ENCODE peak calls at places on chromosomes 11 and 22, in four cellular contexts. G is CD4-positive, alpha-beta T cell; I is omental fat pad; S is IMR-90. L is an unnamed sample.

GRCh38 chr22:26086359-26086758 is 82.9 kb upstream of the SEZ6L start:
- DNase-seq in G (no peak), I (no peak), S (no peak), L (no peak)

GRCh38 chr22:20013382-20013871 is 3.2 kb downstream of the ARVCF start:
- DNase-seq in G (no peak), I (no peak), S (peak), L (peak)

GRCh38 chr11:117871160-117871559 is 5.3 kb downstream of the FXYD6 start:
- DNase-seq in G (no peak), I (no peak), S (no peak), L (no peak)

GRCh38 chr11:75762885-75763284 is 5.7 kb upstream of the DGAT2 start:
- DNase-seq in G (no peak), I (no peak), S (peak), L (no peak)

GRCh38 chr11:86952933-86953637 is 2.1 kb downstream of the FZD4 start:
- DNase-seq in G (no peak), I (no peak), S (peak), L (no peak)

GRCh38 chr11:55707029-55707428 is 45.0 kb downstream of the OR4C6 start:
- DNase-seq in G (no peak), I (no peak), S (peak), L (no peak)

GRCh38 chr22:27580311-27580897 is 221.2 kb downstream of the MN1 start:
- DNase-seq in G (no peak), I (no peak), S (no peak), L (no peak)

GRCh38 chr11:2564008-2564530 is 119.3 kb downstream of the KCNQ1 start:
- DNase-seq in G (no peak), I (no peak), S (no peak), L (no peak)

GRCh38 chr11:4578624-4579023 is 2.9 kb upstream of the OR52I2 start:
- DNase-seq in G (no peak), I (no peak), S (no peak), L (no peak)

GRCh38 chr11:46322759-46323158 is 24.5 kb upstream of the DGKZ start:
- DNase-seq in G (no peak), I (no peak), S (peak), L (no peak)

GRCh38 chr22:40250608-40251007 is 72.9 kb downstream of the TNRC6B start:
- DNase-seq in G (no peak), I (no peak), S (no peak), L (no peak)

GRCh38 chr11:46223252-46223513 is 54.3 kb upstream of the CREB3L1 start:
- DNase-seq in G (no peak), I (no peak), S (no peak), L (no peak)

GRCh38 chr11:77993902-77994301 is 566 bp downstream of the INTS4 start:
- DNase-seq in G (no peak), I (no peak), S (no peak), L (no peak)

GRCh38 chr11:21612326-21612725 is 580.6 kb upstream of the ANO5 start:
- DNase-seq in G (no peak), I (no peak), S (no peak), L (no peak)

GRCh38 chr11:35539781-35540281 is 14.4 kb upstream of the PAMR1 start:
- DNase-seq in G (no peak), I (peak), S (peak), L (no peak)

GRCh38 chr22:41333806-41334205 is 32.5 kb downstream of the ZC3H7B start:
- DNase-seq in G (no peak), I (no peak), S (no peak), L (no peak)

GRCh38 chr11:43632171-43632570 is 48.4 kb upstream of the HSD17B12 start:
- DNase-seq in G (no peak), I (no peak), S (peak), L (no peak)

GRCh38 chr11:20729597-20730095 is 60.3 kb downstream of the NELL1 start:
- DNase-seq in G (no peak), I (no peak), S (no peak), L (no peak)

GRCh38 chr22:25475554-25476022 is 88.9 kb upstream of the GRK3 start:
- DNase-seq in G (no peak), I (no peak), S (peak), L (no peak)

GRCh38 chr22:19818264-19819208 is 36.1 kb downstream of the GNB1L start:
- DNase-seq in G (no peak), I (no peak), S (no peak), L (peak)

GRCh38 chr11:19767691-19768151 is 55.1 kb downstream of the NAV2 start:
- DNase-seq in G (no peak), I (no peak), S (no peak), L (no peak)

GRCh38 chr11:68309621-68310185 is 2.7 kb upstream of the LRP5 start:
- DNase-seq in G (no peak), I (no peak), S (peak), L (no peak)

GRCh38 chr11:102683277-102683676 is 22.3 kb downstream of the MMP27 start:
- DNase-seq in G (no peak), I (no peak), S (no peak), L (no peak)
- TF ChIP-seq CTCF in G (no peak), I (no peak), S (no peak), L (no peak)

GRCh38 chr22:43848366-43849171 is 13.7 kb downstream of the SULT4A1 start:
- DNase-seq in G (no peak), I (no peak), S (peak), L (no peak)
- TF ChIP-seq CTCF in G (no peak), I (no peak), S (peak), L (no peak)

GRCh38 chr22:22144858-22145257 is 99.7 kb upstream of the VPREB1 start:
- DNase-seq in G (no peak), I (no peak), S (peak), L (no peak)
- TF ChIP-seq CTCF in G (no peak), I (no peak), S (peak), L (no peak)

DNA sequence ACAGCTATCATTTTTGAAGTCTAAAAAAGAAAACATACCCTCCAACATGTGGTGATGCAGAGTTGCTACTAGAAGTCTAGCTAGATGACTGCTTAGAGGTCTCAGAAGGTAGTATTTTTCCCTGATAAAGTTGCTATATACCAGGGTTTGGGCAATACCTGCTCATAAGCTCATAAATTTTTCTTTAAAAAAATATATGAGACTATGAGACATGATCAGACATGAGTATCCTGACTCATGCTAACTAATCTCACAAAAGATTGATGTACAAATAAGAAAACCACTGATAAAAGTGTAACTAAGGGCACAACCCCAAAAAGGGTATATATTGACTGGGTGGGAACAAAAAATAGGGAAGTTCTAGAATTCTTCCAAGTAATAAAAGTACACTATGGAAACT is 740.9 kb downstream of the METTL15 start:
- DNase-seq in G (no peak), I (no peak), S (no peak), L (no peak)
- TF ChIP-seq CTCF in G (no peak), I (no peak), S (no peak), L (no peak)

GRCh38 chr22:30602049-30602448 is 4.9 kb upstream of the TCN2 start:
- DNase-seq in G (no peak), I (no peak), S (peak), L (no peak)
- TF ChIP-seq CTCF in G (no peak), I (no peak), S (peak), L (no peak)

GRCh38 chr11:67072295-67072694 is 15.6 kb downstream of the RHOD start:
- DNase-seq in G (no peak), I (no peak), S (no peak), L (no peak)
- TF ChIP-seq CTCF in G (no peak), I (no peak), S (no peak), L (no peak)

DNA sequence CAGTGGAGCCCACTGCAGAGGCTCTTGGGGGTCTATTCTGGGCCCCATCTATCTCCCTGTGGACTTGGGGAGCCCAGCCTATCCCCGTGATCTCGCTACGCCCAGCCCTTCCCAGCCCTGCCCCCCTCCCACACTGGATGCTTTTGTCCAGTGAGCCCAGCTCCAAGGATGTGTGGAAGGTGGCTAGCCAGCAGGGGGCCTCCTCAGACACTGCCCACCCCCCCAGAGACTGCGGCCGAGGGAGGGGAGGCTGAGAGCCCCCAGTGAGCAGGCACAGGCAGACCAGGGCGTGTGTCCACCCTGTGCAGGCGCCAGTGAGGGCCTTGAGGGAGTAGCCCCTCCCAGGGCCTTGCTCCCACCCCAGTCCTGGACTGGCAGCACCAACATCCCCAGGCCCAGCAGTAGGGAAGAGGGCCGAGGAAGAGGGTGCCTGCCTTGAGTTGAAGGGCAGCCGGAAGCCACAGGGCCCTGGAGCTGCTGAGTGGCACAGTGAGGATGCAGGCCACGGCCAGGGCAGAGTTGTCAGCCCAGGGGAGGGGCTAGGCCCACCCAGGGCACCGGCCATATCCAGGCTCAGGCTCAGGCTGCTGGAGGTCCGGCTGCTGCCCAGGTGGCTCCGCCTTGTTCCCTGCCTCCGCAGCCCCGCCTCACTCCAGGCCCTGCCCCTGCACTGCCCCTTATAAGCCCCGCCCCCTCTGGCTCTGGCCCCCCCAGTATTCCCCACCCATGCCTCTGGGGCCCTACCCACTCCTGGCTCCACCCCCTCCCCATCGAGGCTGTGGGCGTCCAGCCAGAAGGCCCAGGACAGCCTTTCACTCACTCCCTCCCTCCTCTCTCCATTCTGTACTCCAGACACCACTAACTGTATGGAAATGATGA is 28.0 kb downstream of the MOB2 start:
- DNase-seq in G (no peak), I (no peak), S (peak), L (no peak)
- TF ChIP-seq CTCF in G (no peak), I (no peak), S (peak), L (no peak)

GRCh38 chr11:61610905-61611304 is 30.0 kb upstream of the SYT7 start:
- DNase-seq in G (no peak), I (no peak), S (no peak), L (no peak)

GRCh38 chr11:61611309-61611708 is 30.4 kb upstream of the SYT7 start:
- DNase-seq in G (no peak), I (no peak), S (no peak), L (no peak)

GRCh38 chr11:61609000-61609969 is 28.4 kb upstream of the SYT7 start:
- DNase-seq in G (no peak), I (no peak), S (no peak), L (no peak)

GRCh38 chr11:61607920-61608599 is 27.2 kb upstream of the SYT7 start:
- DNase-seq in G (no peak), I (no peak), S (no peak), L (no peak)

GRCh38 chr11:61609970-61610347 is 29.1 kb upstream of the SYT7 start:
- DNase-seq in G (no peak), I (no peak), S (no peak), L (no peak)
- TF ChIP-seq CTCF in G (no peak), I (no peak), S (peak), L (no peak)